ENCODE peak calls at places on chromosome 20, in eight cellular contexts. L is AG04450, Z is cardiac muscle cell, U is mammary epithelial cell, D is OCI-LY7, S is coronary artery, Q is heart right ventricle, G is testis. T is an unnamed sample.

GRCh38 chr20:1838479-1839279 is 56.5 kb upstream of the SIRPA start:
- DNase-seq in D (no peak), U (no peak), G (no peak), Q (no peak), Z (no peak), L (no peak), S (no peak), T (no peak)

GRCh38 chr20:63568170-63568981 is 5.7 kb downstream of the HELZ2 start:
- DNase-seq in D (no peak), U (no peak), G (no peak), Q (no peak), L (no peak), Z (no peak), S (no peak), T (no peak)

GRCh38 chr20:33684533-33685327 is 1.5 kb downstream of the E2F1 start:
- DNase-seq in Q (no peak), U (no peak), G (no peak), D (peak), Z (peak), L (no peak), S (no peak), T (no peak)

GRCh38 chr20:53575481-53576194 is 18.0 kb downstream of the ZNF217 start:
- DNase-seq in L (no peak), D (no peak), G (no peak), S (no peak), U (no peak), Z (no peak), Q (no peak), T (no peak)

GRCh38 chr20:19875746-19876145 is 117.7 kb downstream of the RIN2 start:
- DNase-seq in L (no peak), G (no peak), D (no peak), Z (peak), U (no peak), Q (no peak), S (no peak), T (no peak)

GRCh38 chr20:15909995-15910394 is 663.3 kb downstream of the KIF16B start:
- DNase-seq in U (no peak), Q (no peak), G (no peak), S (no peak), D (no peak), Z (no peak), L (no peak), T (no peak)

GRCh38 chr20:19973920-19974620 is 43.1 kb upstream of the NAA20 start:
- DNase-seq in Q (peak), U (peak), Z (no peak), S (peak), G (peak), D (no peak), L (no peak), T (peak)

GRCh38 chr20:4708036-4708435 is 13.7 kb upstream of the PRND start:
- DNase-seq in Z (no peak), S (no peak), U (no peak), L (no peak), G (no peak), Q (no peak), D (no peak), T (no peak)

GRCh38 chr20:2162125-2162822 is 60.6 kb downstream of the STK35 start:
- DNase-seq in Z (no peak), S (peak), Q (no peak), G (no peak), L (no peak), U (no peak), D (no peak), T (peak)

GRCh38 chr20:20887593-20888272 is 175.3 kb upstream of the RALGAPA2 start:
- DNase-seq in D (no peak), Z (no peak), Q (no peak), U (no peak), L (no peak), S (no peak), G (peak), T (no peak)

GRCh38 chr20:56005389-56005715 is at the start of gene CBLN4:
- DNase-seq in S (no peak), U (no peak), L (no peak), D (no peak), Z (no peak), G (no peak), Q (no peak), T (no peak)

GRCh38 chr20:11890331-11891080 is 27.2 kb upstream of the BTBD3 start:
- DNase-seq in L (peak), S (peak), Z (peak), Q (peak), D (no peak), U (peak), G (peak), T (peak)

GRCh38 chr20:40977218-40977617 is 51.4 kb upstream of the TOP1 start:
- DNase-seq in S (no peak), Z (no peak), U (no peak), G (no peak), Q (no peak), L (no peak), D (no peak), T (no peak)

GRCh38 chr20:3103369-3104032 is 19.0 kb upstream of the AVP start:
- DNase-seq in U (no peak), G (no peak), S (no peak), D (no peak), Z (no peak), Q (no peak), L (no peak), T (no peak)

GRCh38 chr20:20360464-20360863 is 7.4 kb upstream of the INSM1 start:
- DNase-seq in L (peak), Z (peak), G (peak), Q (peak), D (peak), S (no peak), U (peak), T (peak)

GRCh38 chr20:57664924-57665588 is 44.8 kb downstream of the PMEPA1 start:
- DNase-seq in Q (no peak), S (no peak), D (no peak), G (no peak), U (no peak), Z (no peak), L (no peak), T (no peak)

GRCh38 chr20:41137412-41138216 is at the start of gene PLCG1:
- DNase-seq in L (no peak), Q (peak), D (peak), Z (peak), S (peak), G (peak), U (peak), T (no peak)

GRCh38 chr20:62603021-62603906 is 39.0 kb upstream of the SLCO4A1 start:
- DNase-seq in S (no peak), D (peak), U (peak), Q (peak), L (no peak), Z (no peak), G (peak), T (no peak)

GRCh38 chr20:22438926-22439325 is 145.4 kb downstream of the FOXA2 start:
- DNase-seq in L (no peak), Z (no peak), G (no peak), Q (no peak), D (no peak), S (no peak), U (no peak), T (no peak)

GRCh38 chr20:53739799-53740785 is 146.5 kb upstream of the ZNF217 start:
- DNase-seq in G (no peak), D (peak), S (no peak), U (peak), L (no peak), Q (no peak), Z (peak), T (no peak)

GRCh38 chr20:584375-585301 is 25.5 kb downstream of the TCF15 start:
- DNase-seq in U (peak), D (peak), L (no peak), G (no peak), S (no peak), Q (peak), Z (peak), T (no peak)

GRCh38 chr20:36572701-36573102 is 695 bp upstream of the TGIF2 start:
- DNase-seq in S (no peak), Q (no peak), G (peak), L (no peak), D (no peak), Z (peak), U (peak), T (no peak)

GRCh38 chr20:48814633-48815032 is 13.2 kb downstream of the PREX1 start:
- DNase-seq in L (no peak), Z (no peak), D (no peak), Q (no peak), U (no peak), G (no peak), S (no peak), T (no peak)

GRCh38 chr20:56617489-56617888 is 11.6 kb upstream of the TFAP2C start:
- DNase-seq in Q (no peak), Z (no peak), G (no peak), L (no peak), S (no peak), D (no peak), U (no peak), T (no peak)

GRCh38 chr20:25296094-25297093 is 48.5 kb downstream of the PYGB start:
- DNase-seq in L (no peak), Q (no peak), Z (peak), U (no peak), D (peak), S (no peak), G (peak), T (peak)

GRCh38 chr20:63740070-63740500 is 509 bp downstream of the SLC2A4RG start:
- DNase-seq in D (peak), S (peak), Z (peak), L (no peak), U (no peak), G (no peak), Q (no peak), T (no peak)

GRCh38 chr20:21361266-21361665 is 36.1 kb downstream of the NKX2-4 start:
- DNase-seq in D (no peak), Q (no peak), U (peak), S (no peak), L (peak), G (no peak), Z (no peak), T (no peak)

GRCh38 chr20:53013183-53013582 is 41.0 kb downstream of the TSHZ2 start:
- DNase-seq in D (peak), U (no peak), S (no peak), Z (no peak), Q (no peak), G (no peak), L (no peak), T (no peak)

GRCh38 chr20:25050501-25051350 is 7.2 kb downstream of the ACSS1 start:
- DNase-seq in S (peak), G (peak), L (no peak), Q (no peak), D (no peak), U (no peak), Z (no peak), T (no peak)

GRCh38 chr20:9354579-9354978 is 159.8 kb upstream of the LAMP5 start:
- DNase-seq in Z (no peak), Q (no peak), D (no peak), L (no peak), S (no peak), G (no peak), U (peak), T (no peak)

GRCh38 chr20:60080401-60080800 is 122.2 kb downstream of the CDH26 start:
- DNase-seq in D (no peak), S (no peak), L (no peak), G (no peak), Q (no peak), U (no peak), Z (no peak), T (no peak)

GRCh38 chr20:62737271-62737761 is 28.7 kb downstream of the NTSR1 start:
- DNase-seq in U (no peak), Q (no peak), G (no peak), L (no peak), Z (no peak), S (no peak), D (no peak), T (no peak)

GRCh38 chr20:61886721-61887658 is 178.7 kb downstream of the TAF4 start:
- DNase-seq in L (no peak), Q (no peak), D (peak), Z (peak), G (peak), S (no peak), U (peak), T (peak)

GRCh38 chr20:3239867-3240775 is 1.1 kb upstream of the SLC4A11 start:
- DNase-seq in Q (no peak), G (no peak), Z (no peak), S (no peak), D (no peak), U (peak), L (no peak), T (no peak)

GRCh38 chr20:47018381-47018780 is 123.7 kb downstream of the EYA2 start:
- DNase-seq in U (no peak), L (no peak), D (no peak), S (no peak), Q (no peak), G (no peak), Z (no peak), T (no peak)

GRCh38 chr20:8860011-8860495 is 208.8 kb upstream of the PLCB4 start:
- DNase-seq in L (peak), U (peak), D (no peak), Q (no peak), S (no peak), Z (no peak), G (no peak), T (no peak)

GRCh38 chr20:19964289-19965263 is 52.6 kb upstream of the NAA20 start:
- DNase-seq in L (peak), U (peak), Z (no peak), D (no peak), Q (no peak), G (peak), S (no peak), T (no peak)

GRCh38 chr20:35539756-35540212 is 2.1 kb upstream of the ERGIC3 start:
- DNase-seq in Z (peak), U (no peak), S (no peak), Q (no peak), L (no peak), D (peak), G (peak), T (no peak)

DNA sequence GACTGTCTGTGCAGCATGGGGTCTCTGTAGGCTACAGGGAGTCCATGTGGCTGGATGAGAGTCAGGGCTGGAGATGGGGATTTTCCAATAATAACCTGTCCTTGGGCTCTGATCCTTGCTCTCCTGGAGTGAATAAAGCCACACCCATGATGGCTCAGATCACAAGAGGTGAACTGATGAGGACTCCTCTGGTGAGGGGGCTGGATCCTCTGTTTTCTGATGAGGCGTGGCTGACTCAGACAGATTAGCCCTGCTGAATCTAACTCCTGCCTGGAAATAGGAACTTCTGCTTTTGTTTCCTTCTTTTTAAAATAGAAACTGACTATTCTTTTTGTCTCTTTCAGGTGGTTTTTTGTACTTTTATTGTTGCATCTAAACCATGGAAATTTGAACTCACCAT is 27.0 kb downstream of the CST9L start:
- DNase-seq in L (no peak), U (peak), D (no peak), S (no peak), G (no peak), Z (no peak), Q (no peak), T (no peak)
- H3K27ac ChIP-seq in L (no peak), U (peak), D (no peak), S (no peak), G (no peak), Z (no peak), Q (no peak), T (no peak)

GRCh38 chr20:32189123-32189410 is 18.5 kb downstream of the PLAGL2 start:
- DNase-seq in L (no peak), G (no peak), D (no peak), Z (no peak), S (no peak), Q (no peak), U (no peak), T (no peak)

GRCh38 chr20:32189691-32190607 is 17.6 kb downstream of the PLAGL2 start:
- DNase-seq in S (peak), U (no peak), Q (peak), L (no peak), D (no peak), G (peak), Z (peak), T (peak)

GRCh38 chr20:32191873-32192272 is 15.7 kb downstream of the PLAGL2 start:
- DNase-seq in Z (no peak), U (no peak), L (no peak), G (no peak), Q (no peak), D (no peak), S (no peak), T (no peak)

GRCh38 chr20:32191422-32191821 is 16.1 kb downstream of the PLAGL2 start:
- DNase-seq in S (peak), U (no peak), L (no peak), D (no peak), G (no peak), Q (no peak), Z (no peak), T (no peak)

DNA sequence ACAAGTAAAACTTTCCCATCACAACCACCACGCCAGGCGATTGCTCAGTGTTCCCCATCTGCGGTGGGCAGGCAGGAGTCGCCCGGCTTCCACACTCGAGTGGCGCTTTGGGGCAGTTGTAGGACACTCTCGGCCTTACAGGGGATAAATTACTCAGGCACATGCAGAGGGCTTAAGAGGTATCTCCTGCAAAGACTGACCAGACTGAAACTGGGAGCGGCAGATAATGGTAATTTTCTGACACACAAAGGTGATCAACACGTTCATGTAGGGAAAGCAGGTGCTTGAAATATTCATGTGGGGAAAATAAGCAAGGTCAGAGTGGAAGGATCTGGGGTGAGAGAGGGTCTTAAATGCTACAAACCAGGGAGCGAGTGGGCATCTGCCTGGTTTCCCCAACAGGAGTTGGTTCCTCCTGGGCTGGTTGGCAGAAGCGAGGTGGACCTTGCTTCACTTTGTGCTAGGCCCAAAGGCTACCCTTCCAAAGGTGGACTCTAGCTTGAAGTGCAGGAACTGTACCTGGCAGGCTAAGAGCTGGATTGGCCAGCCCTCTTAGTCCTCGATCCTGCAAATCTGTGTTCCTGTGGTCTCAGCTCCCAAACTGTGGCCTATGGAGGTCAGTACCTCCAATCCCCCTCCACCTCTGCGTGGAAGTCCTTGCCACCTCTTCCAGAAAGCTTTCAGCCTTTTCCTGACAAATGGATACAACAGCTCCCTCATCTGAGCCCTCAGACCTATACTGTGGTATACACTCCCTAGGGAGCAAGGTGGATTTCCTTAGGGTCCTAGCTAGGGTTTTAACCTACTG is 16.7 kb downstream of the PLAGL2 start:
- DNase-seq in Z (no peak), G (no peak), L (no peak), Q (no peak), D (no peak), U (no peak), S (peak), T (no peak)
- H3K27ac ChIP-seq in Z (peak), G (peak), L (peak), Q (peak), D (no peak), U (no peak), S (peak), T (peak)

GRCh38 chr20:44301285-44301684 is 9.7 kb downstream of the FITM2 start:
- DNase-seq in Q (no peak), G (no peak), S (no peak), L (no peak), Z (no peak), D (no peak), U (no peak), T (no peak)

GRCh38 chr20:44306927-44307326 is 4.1 kb downstream of the FITM2 start:
- DNase-seq in L (no peak), G (no peak), D (no peak), S (no peak), U (no peak), Q (no peak), Z (no peak), T (no peak)

GRCh38 chr20:44309763-44310663 is 989 bp downstream of the FITM2 start:
- DNase-seq in Q (peak), G (peak), S (no peak), D (peak), Z (peak), L (peak), U (peak), T (no peak)

GRCh38 chr20:44302026-44302669 is 8.9 kb downstream of the FITM2 start:
- DNase-seq in Q (no peak), G (no peak), U (no peak), Z (peak), S (no peak), D (no peak), L (no peak), T (no peak)

GRCh38 chr20:44304383-44304782 is 6.6 kb downstream of the FITM2 start:
- DNase-seq in S (no peak), D (no peak), G (no peak), Q (no peak), U (no peak), L (no peak), Z (no peak), T (no peak)
- H3K27ac ChIP-seq in S (no peak), D (no peak), G (no peak), Q (peak), U (no peak), L (no peak), Z (peak), T (no peak)

DNA sequence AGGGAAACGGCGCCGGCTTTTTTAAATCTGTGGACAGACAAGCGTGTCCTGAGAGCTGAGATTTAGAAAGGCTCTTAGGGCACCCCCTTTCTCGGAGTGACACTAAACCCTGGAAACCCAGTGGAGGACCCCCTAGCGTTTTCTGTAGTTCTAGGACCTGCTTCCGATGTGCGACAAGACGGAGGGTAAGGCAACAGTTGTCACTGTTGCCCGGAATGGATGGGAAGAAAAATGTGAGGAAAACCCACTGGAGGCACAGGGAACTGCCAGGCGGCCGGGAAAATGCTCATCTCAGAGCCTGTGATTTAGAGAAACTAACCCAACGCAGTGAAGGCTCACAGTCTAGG is 551 bp upstream of the ATP5F1E start:
- DNase-seq in Q (no peak), G (no peak), D (no peak), S (no peak), Z (no peak), L (no peak), U (no peak), T (no peak)
- H3K27ac ChIP-seq in Q (peak), G (peak), D (peak), S (peak), Z (peak), L (no peak), U (peak), T (peak)

DNA sequence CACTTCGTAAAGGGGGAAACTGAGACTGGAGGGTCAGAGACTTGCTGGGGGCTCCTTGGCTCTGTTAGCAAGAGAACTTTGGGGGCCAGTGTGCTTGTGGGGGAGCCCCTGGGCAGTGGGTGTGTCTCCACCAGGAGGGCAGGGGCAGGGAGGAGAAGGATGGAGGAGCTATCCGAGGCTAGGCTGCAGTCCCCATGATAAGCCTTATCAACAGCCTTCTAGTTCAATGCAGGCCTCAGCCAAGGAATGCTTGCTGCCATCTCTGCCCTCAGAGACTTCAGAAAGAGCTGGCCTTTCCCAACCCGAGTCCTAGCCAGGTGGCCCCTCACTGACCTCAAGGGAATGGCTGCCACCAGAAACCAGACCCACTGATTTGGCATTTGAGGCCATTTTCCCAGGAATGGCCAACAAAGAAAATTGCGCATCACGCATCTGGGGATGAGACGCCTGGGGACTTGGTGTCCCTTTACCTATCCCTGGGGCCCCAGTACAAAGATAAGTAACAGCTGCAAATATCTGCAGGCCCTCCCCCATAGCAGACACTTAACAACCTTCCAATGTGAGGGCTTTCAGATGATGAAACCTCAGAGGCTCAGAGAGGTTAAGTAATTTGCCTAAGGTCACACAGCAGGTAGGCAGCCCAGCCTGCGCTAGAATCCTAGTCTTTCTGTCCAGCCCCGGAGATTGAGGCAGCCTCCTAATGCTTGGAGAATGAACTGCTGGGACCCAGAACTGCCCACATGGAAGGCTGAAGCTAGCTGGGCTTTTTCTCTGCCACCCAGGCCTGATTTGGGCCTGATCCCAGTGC is 4.9 kb downstream of the TGM2 start:
- DNase-seq in U (no peak), S (peak), G (no peak), L (no peak), Q (no peak), Z (no peak), D (no peak), T (no peak)
- H3K27ac ChIP-seq in U (no peak), S (peak), G (no peak), L (no peak), Q (peak), Z (peak), D (no peak), T (no peak)